ENCODE peak calls at places on chromosomes 5 and 9, in four cellular contexts. Y, D, Z and I are unnamed samples.

GRCh38 chr9:122930933-122931850 is at the start of gene ZBTB26:
- DNase-seq in Z (peak; percentile 97), Y (peak; percentile 72), D (peak; percentile 83), I (peak; percentile 98)

GRCh38 chr9:3931996-3932906 is 367.6 kb downstream of the GLIS3 start:
- DNase-seq in D (no peak), Y (peak; percentile 57), Z (no peak), I (no peak)

GRCh38 chr9:115810166-115810565 is 343.4 kb upstream of the PAPPA start:
- DNase-seq in Z (no peak), Y (no peak), D (no peak), I (no peak)

GRCh38 chr5:173884402-173885053 is 3.6 kb upstream of the CPEB4 start:
- DNase-seq in Z (no peak), D (peak; percentile 30), Y (no peak), I (no peak)

GRCh38 chr5:93581738-93582414 is 857 bp upstream of the NR2F1-AS1 start:
- DNase-seq in Z (no peak), D (no peak), Y (peak; percentile 69), I (no peak)

GRCh38 chr5:143213231-143213850 is 190.1 kb downstream of the NR3C1 start:
- DNase-seq in D (no peak), Y (no peak), Z (no peak), I (no peak)

GRCh38 chr9:78614892-78615291 is 318.0 kb downstream of the PSAT1 start:
- DNase-seq in D (no peak), Z (no peak), Y (no peak), I (no peak)

GRCh38 chr9:74358944-74359343 is 138.2 kb upstream of the RORB start:
- DNase-seq in Y (no peak), D (no peak), Z (no peak), I (no peak)

GRCh38 chr5:170623576-170624181 is 119.9 kb downstream of the KCNIP1 start:
- DNase-seq in Y (no peak), D (no peak), Z (peak; percentile 69), I (no peak)

GRCh38 chr9:33884856-33885701 is 68.1 kb downstream of the UBE2R2 start:
- DNase-seq in Z (no peak), Y (no peak), D (no peak), I (no peak)

GRCh38 chr5:170121321-170121720 is 15.6 kb downstream of the FOXI1 start:
- DNase-seq in Z (no peak), D (no peak), Y (peak; percentile 2), I (no peak)

GRCh38 chr5:5387789-5388188 is 34.7 kb upstream of the ICE1 start:
- DNase-seq in Z (no peak), D (no peak), Y (no peak), I (no peak)

GRCh38 chr5:37533851-37534250 is 154.7 kb downstream of the WDR70 start:
- DNase-seq in Z (no peak), D (no peak), Y (no peak), I (no peak)

GRCh38 chr9:137422668-137423000 is 328 bp downstream of the EXD3 start:
- DNase-seq in Z (no peak), Y (no peak), D (no peak), I (peak; percentile 80)

GRCh38 chr9:106644661-106645060 is 218.3 kb upstream of the ZNF462 start:
- DNase-seq in Z (no peak), Y (no peak), D (no peak), I (no peak)

GRCh38 chr5:65927497-65928340 is 1.3 kb downstream of the ERBIN start:
- DNase-seq in Z (no peak), D (no peak), Y (peak; percentile 32), I (no peak)

GRCh38 chr5:80136751-80137272 is 101.7 kb downstream of the THBS4 start:
- DNase-seq in Y (no peak), D (no peak), Z (no peak), I (no peak)

GRCh38 chr9:37559855-37560592 is 16.2 kb downstream of the FBXO10 start:
- DNase-seq in D (no peak), Z (no peak), Y (no peak), I (no peak)

GRCh38 chr5:125483609-125484008 is 737.2 kb upstream of the ZNF608 start:
- DNase-seq in Y (no peak), D (no peak), Z (no peak), I (no peak)

DNA sequence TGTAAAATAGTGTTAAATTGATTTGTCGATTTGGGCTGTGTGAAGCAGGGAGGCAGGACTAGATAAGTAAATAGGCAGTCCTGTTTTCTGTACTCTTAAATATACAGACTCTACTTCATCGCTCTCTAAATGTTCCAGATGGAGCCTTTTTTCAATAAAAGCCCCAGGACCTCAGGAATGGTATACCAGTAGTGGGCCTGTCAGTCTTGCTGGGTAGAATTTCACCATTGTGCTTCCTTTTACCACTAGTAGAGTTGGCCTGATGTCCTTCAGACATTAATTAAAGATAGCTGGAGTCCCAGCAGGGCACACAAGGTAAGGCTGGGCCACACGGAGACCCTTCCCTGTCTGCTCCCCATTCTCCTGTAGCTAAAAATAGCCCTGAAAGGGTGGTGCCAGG is 6.0 kb downstream of the SNX18 start:
- DNase-seq in Z (no peak), Y (no peak), D (no peak), I (no peak)
- H3K4me3 ChIP-seq in Z (no peak overlapping the region), Y (no peak overlapping the region), D (no peak overlapping the region), I (peak overlapping the region; percentile 22)

DNA sequence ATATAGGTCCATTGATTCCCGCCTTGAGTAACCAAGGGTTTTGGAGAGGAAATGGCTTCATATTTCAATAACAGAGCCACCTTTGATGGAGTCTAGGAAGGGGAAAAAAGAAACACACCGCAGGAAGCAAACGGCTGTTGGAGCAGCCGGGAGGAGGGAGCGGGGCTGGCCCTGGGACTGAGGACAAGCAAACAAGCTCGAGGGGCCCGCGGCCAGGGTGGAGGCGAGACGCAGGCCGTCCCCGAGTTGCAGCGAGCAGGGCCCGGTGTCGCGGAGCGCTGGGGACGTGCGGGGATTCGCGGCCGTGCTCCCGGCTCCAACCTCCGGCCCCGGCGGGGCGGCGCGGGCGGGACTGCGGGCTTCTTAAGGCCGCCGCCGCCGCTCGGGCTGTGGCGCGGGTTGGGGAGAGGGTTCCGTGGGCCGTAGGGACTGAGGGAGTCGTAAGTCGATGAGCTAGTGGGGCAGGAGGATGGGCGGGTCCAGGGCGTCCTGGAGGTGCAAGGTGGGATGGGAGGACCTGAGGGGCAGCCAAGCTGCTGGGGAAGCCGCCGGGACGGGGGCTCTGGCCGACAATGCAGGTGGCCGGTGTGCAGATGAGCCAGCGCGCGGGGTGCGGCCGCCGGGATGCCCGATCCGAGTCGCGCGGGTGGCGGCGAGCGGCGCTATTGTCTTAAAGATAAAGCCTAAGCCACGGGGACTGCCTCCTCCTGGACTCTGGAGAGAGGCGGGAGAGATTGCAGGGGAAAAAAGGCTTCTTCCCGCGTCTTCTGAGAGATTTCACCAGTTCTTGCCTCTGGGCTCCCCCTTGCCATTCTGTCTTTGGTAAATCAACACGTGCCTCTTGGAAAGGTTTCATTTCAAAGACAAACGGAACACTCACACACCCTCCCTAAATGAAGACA is 1.5 kb upstream of the HAPLN1 start:
- DNase-seq in D (no peak), Y (peak; percentile 10), Z (peak; percentile 79), I (peak; percentile 78)
- H3K4me3 ChIP-seq in D (no peak overlapping the region), Y (peak overlapping the region; percentile 60), Z (peak overlapping the region; percentile 51), I (peak overlapping the region; percentile 17)

GRCh38 chr9:5633243-5633642 is 4.3 kb downstream of the RIC1 start:
- DNase-seq in Z (no peak), D (no peak), Y (no peak), I (no peak)

GRCh38 chr9:5632540-5632939 is 3.6 kb downstream of the RIC1 start:
- DNase-seq in D (no peak), Y (no peak), Z (no peak), I (no peak)

GRCh38 chr9:5629312-5630037 is 568 bp downstream of the RIC1 start:
- DNase-seq in D (peak; percentile 31), Z (peak; percentile 84), Y (no peak), I (peak; percentile 87)

GRCh38 chr9:5630038-5630507 is 1.2 kb downstream of the RIC1 start:
- DNase-seq in D (no peak), Y (no peak), Z (no peak), I (no peak)

GRCh38 chr9:5631021-5631420 is 2.1 kb downstream of the RIC1 start:
- DNase-seq in D (no peak), Y (no peak), Z (no peak), I (no peak)
- H3K4me3 ChIP-seq in D (no peak overlapping the region), Y (peak overlapping the region; percentile 91), Z (peak overlapping the region; percentile 87), I (no peak overlapping the region)

GRCh38 chr5:59035681-59036080 is 452.8 kb downstream of the RAB3C start:
- DNase-seq in Z (no peak), Y (no peak), D (no peak), I (no peak)
- H3K4me3 ChIP-seq in Z (peak overlapping the region; percentile 78), Y (no peak overlapping the region), D (peak overlapping the region; percentile 59), I (no peak overlapping the region)

DNA sequence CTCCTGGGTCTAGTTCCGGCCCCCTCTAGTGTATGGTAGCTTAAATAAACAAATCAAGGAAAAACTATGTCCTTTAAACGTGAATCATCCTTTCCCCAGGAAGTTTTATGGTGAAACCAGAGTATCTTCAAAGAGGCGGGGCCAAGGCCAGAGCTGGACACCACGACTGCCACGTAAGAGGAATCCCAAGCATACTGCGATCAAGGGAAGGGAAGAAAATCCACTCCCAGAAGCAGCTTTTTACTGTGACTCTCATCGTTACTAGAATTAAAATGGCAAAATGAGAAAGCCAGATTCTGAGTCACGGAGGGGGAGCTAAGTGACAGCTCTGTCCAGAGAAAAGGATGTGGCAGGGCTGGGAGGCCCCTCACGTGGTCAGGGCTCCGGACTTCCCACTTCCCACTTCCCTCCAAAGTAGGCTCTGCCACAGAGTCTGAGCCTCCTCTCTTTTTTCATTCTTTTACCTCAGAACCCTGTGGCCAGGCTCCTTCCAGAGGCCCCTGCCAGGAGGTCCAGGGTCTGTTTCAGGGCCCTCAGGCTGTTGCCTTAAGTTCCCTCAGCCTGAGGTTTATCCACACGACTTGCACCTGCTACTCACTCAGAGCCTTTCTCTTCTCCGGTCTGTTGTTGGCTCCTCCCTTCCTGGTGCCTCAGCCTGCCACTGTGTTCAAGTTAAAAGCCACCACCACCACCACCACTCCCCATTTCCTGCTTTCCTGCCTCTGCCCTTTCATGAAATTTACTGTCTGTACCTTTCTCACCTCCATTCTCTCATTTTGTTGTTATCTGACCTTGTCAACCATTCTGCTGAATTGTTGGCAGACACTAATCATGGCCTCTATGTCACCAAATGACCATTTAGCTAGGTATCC is 1.4 kb upstream of the GLRX start:
- DNase-seq in Y (peak; percentile 91), Z (peak; percentile 80), D (peak; percentile 60), I (no peak)
- H3K4me3 ChIP-seq in Y (peak overlapping the region; percentile 34), Z (peak overlapping the region; percentile 92), D (peak overlapping the region; percentile 89), I (peak overlapping the region; percentile 53)

GRCh38 chr5:142097681-142098080 is 10.9 kb upstream of the NDFIP1 start:
- DNase-seq in Y (no peak), Z (no peak), D (no peak), I (no peak)

GRCh38 chr5:142096382-142096781 is 12.2 kb upstream of the NDFIP1 start:
- DNase-seq in Y (no peak), Z (no peak), D (no peak), I (no peak)

GRCh38 chr5:142095651-142096330 is 12.8 kb upstream of the NDFIP1 start:
- DNase-seq in Y (no peak), D (peak; percentile 70), Z (no peak), I (no peak)

GRCh38 chr5:142100307-142100706 is 8.3 kb upstream of the NDFIP1 start:
- DNase-seq in D (no peak), Z (no peak), Y (no peak), I (no peak)

DNA sequence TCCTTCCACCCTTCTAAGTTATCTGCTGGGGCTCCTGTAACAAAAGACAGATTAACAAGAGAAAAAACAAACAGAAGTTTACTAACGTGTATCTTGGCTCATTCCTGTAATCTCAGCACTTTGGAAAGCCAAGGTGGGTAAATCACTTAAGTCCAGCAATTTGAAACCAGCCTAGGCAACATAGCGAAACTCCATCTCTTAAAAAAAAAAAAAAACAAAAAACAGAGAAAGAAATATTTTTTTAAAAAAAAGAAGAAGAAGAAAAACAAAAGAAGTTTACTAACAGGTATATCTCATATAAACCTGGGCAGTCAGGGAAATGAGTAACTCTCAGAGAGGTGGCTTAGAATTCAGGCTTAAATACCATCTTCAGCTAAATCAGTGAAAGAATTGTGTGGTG is 10.3 kb upstream of the NDFIP1 start:
- DNase-seq in Z (no peak), Y (no peak), D (no peak), I (no peak)
- H3K4me3 ChIP-seq in Z (no peak overlapping the region), Y (no peak overlapping the region), D (no peak overlapping the region), I (no peak overlapping the region)